ENCODE peak calls at places on chromosomes 11 and 22, in nine cellular contexts. G is spleen, R is esophagus squamous epithelium, S is ovary, L is adrenal gland, F is Peyer's patch, H is breast epithelium, A is HCT116, M is uterus. B is an unnamed sample.

GRCh38 chr11:9015677-9016076 is 11.9 kb upstream of the NRIP3 start:
- DNase-seq in F (no peak), S (peak), A (peak), G (peak), R (peak), H (peak), L (peak), M (peak), B (peak)

GRCh38 chr11:17230867-17231851 is 23.4 kb upstream of the PIK3C2A start:
- DNase-seq in A (no peak), G (no peak), L (no peak), F (no peak), S (no peak), R (no peak), H (no peak), M (no peak), B (no peak)

GRCh38 chr22:32048069-32048468 is 5.0 kb downstream of the SLC5A1 start:
- DNase-seq in G (no peak), L (no peak), M (no peak), F (no peak), S (no peak), R (no peak), A (no peak), H (no peak), B (no peak)

GRCh38 chr22:31346255-31346732 is at the start of gene PATZ1:
- DNase-seq in H (peak), L (peak), G (peak), S (peak), A (peak), F (no peak), M (peak), R (peak), B (peak)

GRCh38 chr11:10322830-10323792 is 18.2 kb downstream of the ADM start:
- DNase-seq in A (peak), H (no peak), F (peak), R (no peak), M (peak), S (peak), L (peak), G (no peak), B (peak)

GRCh38 chr11:77842451-77843121 is 21.6 kb downstream of the AAMDC start:
- DNase-seq in S (no peak), M (no peak), L (no peak), A (no peak), H (no peak), R (no peak), F (no peak), G (no peak), B (no peak)

GRCh38 chr11:123725995-123726655 is 15.3 kb downstream of the ZNF202 start:
- DNase-seq in S (no peak), G (no peak), R (no peak), A (no peak), F (no peak), M (no peak), L (no peak), H (no peak), B (no peak)

GRCh38 chr22:41929158-41929896 is 2.7 kb upstream of the TNFRSF13C start:
- DNase-seq in H (no peak), A (no peak), M (no peak), F (no peak), L (no peak), R (no peak), S (no peak), G (peak), B (no peak)

GRCh38 chr11:61587541-61587941 is 6.7 kb upstream of the SYT7 start:
- DNase-seq in R (no peak), H (peak), S (peak), A (no peak), F (peak), G (peak), L (no peak), M (peak), B (peak)

GRCh38 chr11:65310215-65310614 is 4.5 kb upstream of the CDC42EP2 start:
- DNase-seq in H (no peak), L (peak), M (no peak), F (no peak), S (no peak), A (no peak), G (no peak), R (no peak), B (no peak)

GRCh38 chr11:102760355-102761035 is 19.9 kb downstream of the MMP10 start:
- DNase-seq in F (no peak), G (no peak), L (no peak), A (peak), R (no peak), S (no peak), H (no peak), M (no peak), B (no peak)

GRCh38 chr11:124882339-124883071 is 15.2 kb downstream of the ROBO4 start:
- DNase-seq in G (no peak), R (no peak), M (no peak), A (no peak), S (peak), F (no peak), H (no peak), L (no peak), B (no peak)

GRCh38 chr11:8049084-8049483 is 31.9 kb upstream of the TUB start:
- DNase-seq in M (no peak), S (no peak), G (peak), L (no peak), A (no peak), R (no peak), F (no peak), H (no peak), B (no peak)

GRCh38 chr11:16785520-16786128 is 47.2 kb downstream of the C11orf58 start:
- DNase-seq in A (peak), G (peak), S (peak), L (peak), F (no peak), R (no peak), M (peak), H (peak), B (peak)

GRCh38 chr22:19630614-19631013 is 83.7 kb upstream of the SEPTIN5 start:
- DNase-seq in A (no peak), R (no peak), S (no peak), F (no peak), H (no peak), G (no peak), L (no peak), M (no peak), B (no peak)
- TF ChIP-seq POLR2A in A (no peak), R (no peak), S (no peak), F (no peak), H (no peak), G (no peak), L (no peak), M (no peak), B (no peak)

GRCh38 chr11:118927554-118928107 is 1.9 kb upstream of the BCL9L start:
- DNase-seq in G (no peak), F (no peak), M (no peak), R (no peak), S (no peak), L (no peak), A (no peak), H (no peak), B (no peak)
- H3K27ac ChIP-seq in G (peak), F (peak), M (peak), R (peak), S (peak), L (peak), A (peak), H (peak), B (peak)

DNA sequence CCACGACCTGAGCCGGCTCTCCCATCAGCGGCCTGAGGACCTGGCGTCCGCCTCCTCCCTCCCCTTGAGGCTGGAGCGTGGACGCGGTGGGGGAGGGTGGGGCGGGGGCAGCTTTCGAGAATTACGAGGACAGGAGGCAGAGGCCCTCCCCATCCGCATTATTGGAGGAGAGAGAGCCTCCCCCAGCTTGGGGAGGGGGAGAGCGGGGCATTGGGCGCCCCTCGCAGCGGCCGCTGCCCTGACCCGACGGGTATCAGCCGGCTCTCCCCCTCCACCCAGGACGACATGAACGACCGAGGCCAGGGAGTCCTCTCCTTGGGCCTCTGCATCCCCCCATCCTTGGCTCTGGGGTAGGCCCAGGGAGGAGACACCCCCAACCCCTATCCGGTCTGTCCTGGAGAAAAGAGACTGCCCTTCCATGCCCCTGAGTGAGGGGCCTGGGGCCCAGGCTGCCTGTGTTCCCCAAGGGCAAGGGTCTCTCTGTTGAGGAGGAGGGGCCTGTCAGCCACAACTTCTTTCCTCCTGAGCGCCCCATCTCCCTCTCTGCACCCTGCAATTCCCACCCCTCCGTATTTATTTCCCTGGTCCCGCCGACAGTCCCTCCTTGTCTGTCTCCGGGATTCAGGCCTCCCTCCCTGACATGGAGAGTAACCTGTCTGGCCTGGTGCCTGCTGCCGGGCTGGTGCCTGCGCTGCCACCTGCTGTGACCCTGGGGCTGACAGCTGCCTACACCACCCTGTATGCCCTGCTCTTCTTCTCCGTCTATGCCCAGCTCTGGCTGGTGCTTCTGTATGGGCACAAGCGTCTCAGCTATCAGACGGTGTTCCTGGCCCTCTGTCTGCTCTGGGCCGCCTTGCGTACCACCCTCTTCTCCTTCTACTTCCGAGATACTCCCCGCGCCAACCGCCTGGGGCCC is 495 bp downstream of the GPR137 start:
- DNase-seq in G (peak), A (no peak), L (no peak), F (peak), H (no peak), M (no peak), R (no peak), S (no peak), B (no peak)
- TF ChIP-seq CTCF in G (no peak), A (no peak), L (no peak), F (no peak), H (no peak), M (no peak), R (no peak), S (no peak), B (no peak)

GRCh38 chr22:40394607-40395006 is 24.2 kb downstream of the SGSM3 start:
- DNase-seq in S (no peak), A (no peak), R (no peak), M (no peak), L (no peak), H (no peak), F (no peak), G (no peak), B (no peak)

GRCh38 chr22:40399661-40400060 is 29.3 kb downstream of the SGSM3 start:
- DNase-seq in A (no peak), G (no peak), H (no peak), R (no peak), L (no peak), S (no peak), F (no peak), M (no peak), B (no peak)

GRCh38 chr22:40395607-40396006 is 25.2 kb downstream of the SGSM3 start:
- DNase-seq in H (no peak), L (no peak), S (no peak), G (no peak), M (no peak), R (no peak), A (no peak), F (no peak), B (no peak)

GRCh38 chr22:40397436-40397835 is 27.0 kb downstream of the SGSM3 start:
- DNase-seq in R (no peak), L (no peak), M (no peak), H (no peak), A (no peak), G (no peak), F (no peak), S (no peak), B (no peak)

GRCh38 chr22:40396882-40397281 is 26.5 kb downstream of the SGSM3 start:
- DNase-seq in A (no peak), F (no peak), H (peak), L (no peak), S (no peak), R (no peak), M (no peak), G (no peak), B (no peak)
- TF ChIP-seq POLR2A in A (no peak), F (no peak), H (no peak), L (no peak), S (no peak), R (no peak), M (no peak), G (no peak), B (no peak)

DNA sequence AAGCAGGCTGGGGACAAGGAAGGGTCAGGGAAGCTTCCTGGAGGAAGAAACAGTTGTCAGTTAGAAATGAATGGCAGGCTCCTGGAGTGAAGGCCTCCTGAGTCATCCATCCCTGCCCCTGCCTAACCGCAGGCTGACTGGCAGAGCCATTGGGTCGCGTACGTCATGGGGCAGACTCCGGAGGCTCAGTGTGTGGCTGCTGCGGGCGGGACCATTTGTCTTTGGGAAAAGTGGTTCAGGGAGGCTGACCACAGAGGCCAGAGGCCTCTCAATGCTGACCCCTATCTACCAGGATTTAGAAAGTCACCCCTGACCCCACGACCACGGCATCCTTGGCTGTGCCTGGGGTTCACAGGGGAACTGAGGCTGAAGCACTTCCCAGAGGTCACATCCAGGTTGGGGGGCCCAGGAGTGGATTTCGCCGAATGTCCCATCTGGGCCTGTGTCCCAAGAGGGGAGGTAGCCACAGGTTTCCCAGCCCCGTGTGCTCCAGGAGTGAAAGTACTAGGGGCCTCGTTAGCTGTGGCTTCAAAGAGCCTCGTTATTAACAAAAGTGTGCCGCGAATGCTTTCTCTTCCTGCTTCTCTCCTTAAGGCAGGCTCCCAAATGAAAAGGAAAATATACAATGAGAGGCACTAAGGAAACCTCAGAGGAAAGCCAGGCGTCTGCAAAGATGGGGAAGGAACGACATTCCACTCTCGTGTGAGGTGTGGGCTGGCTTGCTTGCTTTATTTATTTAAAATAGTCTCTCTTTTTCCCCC is 58.9 kb downstream of the FLRT1 start:
- DNase-seq in S (no peak), M (no peak), L (peak), H (no peak), G (no peak), F (no peak), A (peak), R (no peak), B (peak)
- H3K27ac ChIP-seq in S (no peak), M (no peak), L (no peak), H (no peak), G (no peak), F (peak), A (peak), R (no peak), B (peak)

DNA sequence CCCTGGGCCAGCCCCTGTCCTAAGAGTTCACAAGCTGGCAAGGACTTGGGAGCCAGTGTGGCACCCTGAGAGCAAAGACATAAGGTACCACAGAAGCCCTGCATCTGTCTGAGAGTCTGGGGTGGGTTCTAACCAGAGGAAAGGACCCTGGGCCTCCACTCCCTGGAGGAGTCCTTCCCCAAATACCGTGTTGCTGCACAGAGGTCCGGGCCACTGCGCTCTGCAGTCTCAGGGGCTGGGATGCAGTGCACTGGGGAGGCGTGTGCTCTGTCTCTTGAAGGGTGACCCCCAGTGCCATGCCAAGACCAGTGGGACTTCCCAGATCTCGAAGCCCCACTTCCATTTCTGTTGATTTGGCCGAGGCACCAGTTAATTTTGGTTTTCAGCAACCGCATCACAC is 4.3 kb upstream of the SH3BP1 start:
- DNase-seq in S (no peak), H (no peak), L (no peak), A (no peak), R (no peak), F (no peak), M (no peak), G (peak), B (no peak)
- TF ChIP-seq CTCF in S (no peak), H (no peak), L (no peak), A (no peak), R (no peak), F (no peak), M (no peak), G (no peak), B (no peak)

DNA sequence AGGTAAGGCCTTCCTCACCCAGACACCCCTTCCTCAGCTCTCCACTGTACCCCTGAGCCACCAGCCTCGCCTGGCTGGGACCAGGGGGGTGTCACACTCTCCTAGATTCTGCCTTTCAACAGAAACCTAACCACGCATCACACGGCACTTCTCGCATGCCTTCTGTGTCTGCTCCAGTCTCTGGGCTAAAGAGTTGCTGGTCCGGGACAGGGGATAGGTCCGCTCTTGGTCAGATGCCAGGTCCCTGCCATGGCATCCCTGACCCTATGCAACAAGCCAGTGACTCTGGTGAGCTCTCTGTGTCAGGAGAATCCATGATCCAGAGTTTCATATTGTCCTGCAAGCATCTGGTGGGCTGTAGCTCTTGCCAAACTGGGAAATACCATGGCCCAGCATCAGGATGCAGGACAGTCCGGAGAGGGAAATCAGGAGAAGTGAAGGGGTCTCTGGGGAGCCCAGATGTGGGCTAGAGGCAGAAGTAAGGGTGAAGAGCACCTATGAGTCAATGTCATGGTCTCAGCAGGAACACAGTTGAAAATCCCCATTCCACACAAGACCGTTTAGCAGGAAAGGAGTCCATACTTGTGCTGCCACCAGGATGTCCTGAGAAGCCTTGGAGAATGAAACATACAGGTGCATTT is 14.1 kb downstream of the IGLL5 start:
- DNase-seq in S (no peak), H (no peak), R (no peak), M (no peak), F (no peak), G (peak), A (no peak), L (no peak), B (no peak)
- TF ChIP-seq POLR2A in S (no peak), H (no peak), R (no peak), M (no peak), F (no peak), G (no peak), A (no peak), L (no peak), B (no peak)

DNA sequence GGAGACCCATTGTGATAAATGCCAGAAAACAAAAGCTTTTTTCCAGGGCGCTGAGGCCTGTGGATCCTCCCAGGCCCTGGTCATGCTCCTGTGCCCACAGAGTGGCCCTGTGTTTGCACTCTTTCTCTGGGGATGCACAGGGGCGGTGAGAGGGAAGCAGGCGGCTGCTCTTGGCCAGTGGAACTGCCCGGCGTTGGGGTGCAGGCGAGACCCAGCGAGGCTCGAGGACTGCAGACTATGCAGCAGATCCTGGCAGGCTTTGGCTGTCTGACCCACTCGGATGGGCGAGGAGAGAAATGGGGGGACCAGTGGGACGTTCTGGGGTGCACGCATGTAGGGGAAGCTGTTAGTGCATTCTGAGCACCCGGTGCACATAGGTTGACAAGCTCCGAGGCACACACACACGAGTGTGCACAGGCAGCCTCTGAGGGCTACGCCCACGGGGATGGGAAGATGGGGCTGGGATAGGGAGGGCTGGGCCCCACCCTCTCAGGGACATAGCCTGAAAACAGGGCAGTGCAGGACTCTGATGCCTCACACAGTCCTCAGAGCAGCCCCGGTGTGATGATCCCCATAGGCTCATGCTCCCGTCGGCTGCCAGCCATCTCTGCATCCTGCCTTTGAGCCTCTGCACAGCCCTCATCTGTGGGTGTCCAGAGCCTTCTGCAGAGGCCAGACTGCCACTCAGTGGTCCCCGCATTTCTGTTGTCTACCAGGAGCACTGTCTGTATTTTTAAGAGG is 1233.5 kb downstream of the BRD1 start:
- DNase-seq in S (no peak), R (no peak), G (no peak), L (no peak), H (no peak), M (no peak), F (no peak), A (no peak), B (no peak)
- H3K27ac ChIP-seq in S (no peak), R (no peak), G (no peak), L (no peak), H (no peak), M (no peak), F (no peak), A (no peak), B (no peak)